ENCODE peak calls at places on chromosomes 3 and 15, in seven cellular contexts. F is HepG2, G is GM12878, R is K562, X is SK-N-SH, T is HCT116, J is H1. P is an unnamed sample.

GRCh38 chr15:74783072-74783807 is 1.4 kb downstream of the CSK start:
- DNase-seq in F (no peak), G (no peak), R (peak; percentile 49), X (peak; percentile 59), T (no peak), J (no peak), P (no peak)

GRCh38 chr15:63420333-63420741 is 38.7 kb upstream of the CA12 start:
- DNase-seq in F (no peak), G (no peak), R (peak; percentile 54), X (no peak), T (no peak), J (no peak), P (no peak)

GRCh38 chr15:51750942-51751686 is at the start of gene TMOD2:
- DNase-seq in F (no peak), G (no peak), R (peak; percentile 73), X (peak; percentile 89), T (no peak), J (peak; percentile 85), P (no peak)

GRCh38 chr3:11944052-11944673 is 60.0 kb upstream of the SYN2 start:
- DNase-seq in F (peak; percentile 37), G (no peak), R (peak; percentile 69), X (peak; percentile 27), T (peak; percentile 70), J (peak; percentile 55), P (peak; percentile 62)

GRCh38 chr15:23734856-23735255 is 47.8 kb upstream of the NDN start:
- DNase-seq in F (no peak), G (no peak), R (no peak), X (no peak), T (no peak), J (no peak), P (no peak)

GRCh38 chr15:52505141-52505540 is 23.5 kb downstream of the MYO5A start:
- DNase-seq in F (no peak), G (no peak), R (no peak), X (no peak), T (no peak), J (no peak), P (no peak)

GRCh38 chr15:101203607-101204006 is 48.2 kb downstream of the CHSY1 start:
- DNase-seq in F (peak; percentile 65), G (no peak), R (no peak), X (no peak), T (no peak), J (no peak), P (no peak)

GRCh38 chr3:196968233-196969000 is at the start of gene PIGZ:
- DNase-seq in F (no peak), G (no peak), R (peak; percentile 84), X (peak; percentile 86), T (no peak), J (peak; percentile 71), P (no peak)

GRCh38 chr3:184284696-184285095 is 8.9 kb downstream of the ECE2 start:
- DNase-seq in F (peak; percentile 58), G (no peak), R (peak; percentile 76), X (peak; percentile 91), T (peak; percentile 70), J (peak; percentile 70), P (peak; percentile 72)

GRCh38 chr3:183437696-183438564 is 9.5 kb upstream of the MCF2L2 start:
- DNase-seq in F (no peak), G (no peak), R (no peak), X (no peak), T (no peak), J (no peak), P (no peak)

GRCh38 chr15:101004500-101004899 is 85.3 kb downstream of the LRRK1 start:
- DNase-seq in F (no peak), G (no peak), R (no peak), X (no peak), T (no peak), J (peak; percentile 33), P (no peak)

GRCh38 chr15:80242132-80242769 is 9.8 kb downstream of the CTXND1 start:
- DNase-seq in F (peak; percentile 50), G (no peak), R (peak; percentile 64), X (peak; percentile 16), T (peak; percentile 28), J (peak; percentile 77), P (peak; percentile 58)

GRCh38 chr3:44114142-44114541 is 127.5 kb upstream of the TOPAZ1 start:
- DNase-seq in F (peak; percentile 13), G (no peak), R (peak; percentile 72), X (peak; percentile 20), T (peak; percentile 42), J (peak; percentile 89), P (peak; percentile 48)

GRCh38 chr3:42988566-42988965 is 9.5 kb downstream of the GASK1A start:
- DNase-seq in F (no peak), G (no peak), R (no peak), X (no peak), T (no peak), J (no peak), P (no peak)

GRCh38 chr3:184366619-184367321 is 5.3 kb downstream of the POLR2H start:
- DNase-seq in F (peak; percentile 69), G (no peak), R (no peak), X (no peak), T (no peak), J (no peak), P (no peak)

GRCh38 chr3:8548502-8549300 is 47.1 kb downstream of the LMCD1 start:
- DNase-seq in F (no peak), G (no peak), R (no peak), X (no peak), T (no peak), J (no peak), P (no peak)
- H3K4me1 ChIP-seq in F (no peaks in the 10 kb centered on the region), G (no peaks in the 10 kb centered on the region), R (no peaks in the 10 kb centered on the region), X (no peaks in the 10 kb centered on the region), T (no peaks in the 10 kb centered on the region), J (no peaks in the 10 kb centered on the region), P (no peaks in the 10 kb centered on the region)

DNA sequence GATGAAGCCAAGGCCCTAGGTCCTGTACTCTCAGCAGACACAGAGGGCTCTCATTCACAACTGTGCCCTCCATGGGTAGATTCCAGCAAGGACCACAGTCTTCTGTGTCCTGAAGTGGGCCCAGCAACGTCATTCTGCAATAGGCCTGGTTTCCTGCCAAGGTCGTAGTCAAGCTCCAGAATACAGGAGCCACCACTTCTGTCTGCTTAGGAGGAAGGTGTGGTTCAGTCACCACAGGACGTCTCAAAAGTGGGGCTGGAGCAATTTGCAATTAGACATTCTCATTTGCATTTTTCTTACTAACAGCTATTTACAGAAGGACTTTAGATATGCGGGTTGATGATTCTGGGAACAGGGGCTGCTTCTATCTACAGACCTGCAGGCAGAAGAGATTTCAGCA is 58.7 kb upstream of the MYRIP start:
- DNase-seq in F (no peak), G (no peak), R (no peak), X (no peak), T (no peak), J (no peak), P (no peak)
- TF ChIP-seq YY1 in F (no peak), G (no peak), R (no peak), X (no peak), T (no peak), J (no peak), P (no peak)

GRCh38 chr3:52530918-52531635 is 2.6 kb downstream of the NT5DC2 start:
- DNase-seq in F (no peak), G (no peak), R (no peak), X (no peak), T (no peak), J (no peak), P (no peak)

GRCh38 chr3:52529376-52530333 is 4.0 kb downstream of the NT5DC2 start:
- DNase-seq in F (no peak), G (no peak), R (no peak), X (peak; percentile 90), T (no peak), J (no peak), P (no peak)

GRCh38 chr3:52527039-52527731 is 6.5 kb downstream of the NT5DC2 start:
- DNase-seq in F (no peak), G (no peak), R (no peak), X (no peak), T (no peak), J (no peak), P (no peak)

GRCh38 chr3:52527732-52528595 is 5.7 kb downstream of the NT5DC2 start:
- DNase-seq in F (no peak), G (no peak), R (no peak), X (no peak), T (no peak), J (no peak), P (no peak)

GRCh38 chr3:52528596-52529375 is 4.9 kb downstream of the NT5DC2 start:
- DNase-seq in F (no peak), G (no peak), R (no peak), X (no peak), T (no peak), J (no peak), P (no peak)
- H3K4me1 ChIP-seq in F (peaks cover 40% of the 10 kb centered on the region), G (peaks cover 6% of the 10 kb centered on the region), R (peaks cover 59% of the 10 kb centered on the region), X (peaks cover 24% of the 10 kb centered on the region), T (peaks cover 7% of the 10 kb centered on the region), J (peaks cover 8% of the 10 kb centered on the region), P (peaks cover 22% of the 10 kb centered on the region)

DNA sequence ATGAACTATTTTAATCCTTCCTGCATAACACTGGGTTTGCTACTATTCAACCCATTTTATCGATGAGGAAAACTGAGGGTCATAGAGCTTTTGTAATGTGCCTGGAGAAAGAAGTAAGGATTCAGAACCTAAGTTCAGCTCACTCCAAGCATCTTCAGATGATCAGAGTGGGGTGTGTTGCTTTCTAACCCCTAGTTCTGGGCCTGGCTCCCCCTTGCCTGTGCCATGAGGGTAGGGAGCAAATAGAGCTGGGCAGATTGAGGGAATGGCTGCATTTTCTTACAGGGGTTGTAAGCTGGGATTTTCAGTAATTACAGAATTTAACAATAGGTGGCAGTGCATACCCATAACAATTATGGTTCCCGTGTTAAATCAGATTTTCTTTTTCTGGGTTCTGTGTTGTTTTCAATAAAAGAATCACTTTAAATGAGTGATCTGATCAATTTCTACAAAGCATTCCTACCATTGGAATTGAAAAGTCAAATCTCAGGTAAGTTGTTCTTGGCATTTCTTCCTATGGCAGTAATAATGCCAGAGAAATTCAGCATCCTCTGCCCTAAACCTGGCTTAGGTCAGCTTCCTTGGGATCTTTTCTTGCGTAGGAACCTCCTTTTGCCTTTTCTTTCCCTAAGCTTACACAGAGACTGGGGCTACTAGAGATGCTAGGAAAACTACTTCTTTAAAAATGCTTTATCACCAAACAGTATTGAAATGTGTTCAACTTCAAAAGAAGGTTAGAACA is 103.8 kb upstream of the IL12A start:
- DNase-seq in F (peak; percentile 9), G (no peak), R (peak; percentile 13), X (peak; percentile 52), T (no peak), J (no peak), P (no peak)
- TF ChIP-seq YY1 in F (no peak), G (peak; percentile 31), R (no peak), X (no peak), T (no peak), J (no peak), P (no peak)

GRCh38 chr3:125120370-125121122 is 64.7 kb upstream of the HEG1 start:
- DNase-seq in F (no peak), G (no peak), R (no peak), X (no peak), T (no peak), J (peak; percentile 77), P (peak; percentile 91)
- H3K4me1 ChIP-seq in F (peaks cover 13% of the 10 kb centered on the region), G (peaks cover 75% of the 10 kb centered on the region), R (no peaks in the 10 kb centered on the region), X (peaks cover 6% of the 10 kb centered on the region), T (no peaks in the 10 kb centered on the region), J (peaks cover 32% of the 10 kb centered on the region), P (peaks cover 18% of the 10 kb centered on the region)

GRCh38 chr15:82810863-82811421 is 1.5 kb downstream of the WHAMM start:
- DNase-seq in F (no peak), G (peak; percentile 45), R (no peak), X (no peak), T (no peak), J (no peak), P (no peak)
- TF ChIP-seq YY1 in F (no peak), G (no peak), R (no peak), X (no peak), T (no peak), J (no peak), P (no peak)

GRCh38 chr3:143775401-143775970 is 72.8 kb downstream of the SLC9A9 start:
- DNase-seq in F (peak; percentile 13), G (no peak), R (peak; percentile 31), X (peak; percentile 33), T (peak; percentile 21), J (no peak), P (no peak)
- H3K4me1 ChIP-seq in F (no peaks in the 10 kb centered on the region), G (no peaks in the 10 kb centered on the region), R (no peaks in the 10 kb centered on the region), X (no peaks in the 10 kb centered on the region), T (no peaks in the 10 kb centered on the region), J (no peaks in the 10 kb centered on the region), P (no peaks in the 10 kb centered on the region)